ENCODE peak calls at places on chromosomes 13 and 19, in five cellular contexts. C is stomach, F is GM23338, A is Panc1, G is prostate gland. U is an unnamed sample.
A peak's percentile ranks its signal among the peaks of the same experiment; 100 is the strongest.

GRCh38 chr13:100063333-100063732 is 25.6 kb upstream of the PCCA start:
- DNase-seq in A (no peak), G (no peak), C (no peak), F (no peak), U (no peak)

GRCh38 chr19:5903054-5903501 is 512 bp downstream of the NDUFA11 start:
- DNase-seq in F (peak; percentile 46), A (no peak), G (no peak), C (no peak), U (no peak)

GRCh38 chr13:73914119-73914518 is 220.1 kb downstream of the KLF12 start:
- DNase-seq in F (no peak), G (no peak), C (no peak), A (no peak), U (no peak)

GRCh38 chr19:56566904-56567273 is 379 bp upstream of the ZNF470 start:
- DNase-seq in C (peak; percentile 46), A (no peak), F (peak; percentile 46), G (peak; percentile 22), U (peak; percentile 20)

GRCh38 chr19:42250249-42250665 is 4.7 kb downstream of the ERF start:
- DNase-seq in A (no peak), F (no peak), C (no peak), G (no peak), U (no peak)

GRCh38 chr13:33554919-33555791 is 262.8 kb upstream of the RFC3 start:
- DNase-seq in C (no peak), G (no peak), F (peak; percentile 15), A (no peak), U (no peak)

GRCh38 chr13:33367931-33368330 is 82.4 kb upstream of the STARD13 start:
- DNase-seq in G (no peak), A (no peak), C (peak; percentile 58), F (no peak), U (no peak)

GRCh38 chr19:27392027-27392632 is 1820.8 kb downstream of the UQCRFS1 start:
- DNase-seq in F (no peak), G (no peak), A (no peak), C (peak; percentile 21), U (no peak)

GRCh38 chr13:99018418-99019180 is 40.7 kb upstream of the DOCK9 start:
- DNase-seq in F (no peak), G (no peak), A (no peak), C (no peak), U (no peak)

GRCh38 chr13:42883771-42884170 is 102.4 kb downstream of the FAM216B start:
- DNase-seq in C (no peak), G (peak; percentile 39), A (no peak), F (no peak), U (no peak)

GRCh38 chr19:49014870-49015255 is 2.0 kb downstream of the LHB start:
- DNase-seq in A (no peak), C (no peak), G (no peak), F (no peak), U (no peak)

GRCh38 chr19:49016067-49016839 is 638 bp downstream of the LHB start:
- DNase-seq in F (no peak), G (no peak), A (no peak), C (no peak), U (no peak)

GRCh38 chr19:49011194-49011593 is 5.7 kb downstream of the LHB start:
- DNase-seq in F (no peak), C (no peak), A (no peak), G (no peak), U (no peak)

GRCh38 chr19:49017041-49017665 is at the start of gene LHB:
- DNase-seq in F (peak; percentile 63), A (no peak), C (no peak), G (no peak), U (no peak)

GRCh38 chr19:49014123-49014869 is 2.6 kb downstream of the LHB start:
- DNase-seq in G (no peak), A (no peak), C (no peak), F (no peak), U (no peak)
- TF ChIP-seq POLR2AphosphoS5 in G (no peak), A (no peak), C (no peak), F (no peak), U (no peak)

GRCh38 chr19:10679743-10680142 is 21.5 kb upstream of the QTRT1 start:
- DNase-seq in A (no peak), C (no peak), G (no peak), F (no peak), U (no peak)

GRCh38 chr19:10678813-10679212 is 22.4 kb upstream of the QTRT1 start:
- DNase-seq in C (no peak), A (no peak), F (no peak), G (no peak), U (no peak)

GRCh38 chr19:10681658-10682057 is 19.6 kb upstream of the QTRT1 start:
- DNase-seq in F (no peak), A (no peak), C (no peak), G (no peak), U (no peak)

GRCh38 chr19:10680545-10681135 is 20.6 kb upstream of the QTRT1 start:
- DNase-seq in C (no peak), F (no peak), G (no peak), A (no peak), U (no peak)

GRCh38 chr19:10677796-10678195 is 23.4 kb upstream of the QTRT1 start:
- DNase-seq in A (no peak), F (no peak), G (peak; percentile 65), C (peak; percentile 82), U (no peak)
- TF ChIP-seq POLR2AphosphoS5 in A (no peak), F (no peak), G (peak; percentile 63), C (no peak), U (no peak)

DNA sequence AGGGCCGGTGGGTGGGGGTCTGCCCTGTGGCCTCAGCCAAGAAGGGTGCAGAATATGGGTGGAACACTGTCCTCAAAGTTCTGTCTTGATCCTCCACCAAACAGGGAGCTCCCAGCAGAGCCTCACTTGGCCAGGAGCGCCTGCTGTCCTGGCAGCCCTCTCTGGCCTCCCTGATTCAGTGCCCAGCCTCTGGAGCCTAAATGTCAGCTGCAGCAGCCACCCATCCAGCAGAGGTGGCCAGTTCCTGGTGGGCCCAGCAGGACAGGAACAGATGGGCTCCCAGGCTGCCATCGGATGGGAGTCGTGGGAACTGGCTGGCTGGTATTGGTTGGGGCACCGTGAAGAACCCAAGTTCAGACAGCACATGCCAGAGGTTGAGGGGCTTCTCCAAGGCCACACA is 1.8 kb upstream of the USE1 start:
- DNase-seq in A (no peak), F (no peak), G (no peak), C (no peak), U (no peak)
- TF ChIP-seq POLR2AphosphoS5 in A (no peak), F (no peak), G (no peak), C (no peak), U (no peak)

DNA sequence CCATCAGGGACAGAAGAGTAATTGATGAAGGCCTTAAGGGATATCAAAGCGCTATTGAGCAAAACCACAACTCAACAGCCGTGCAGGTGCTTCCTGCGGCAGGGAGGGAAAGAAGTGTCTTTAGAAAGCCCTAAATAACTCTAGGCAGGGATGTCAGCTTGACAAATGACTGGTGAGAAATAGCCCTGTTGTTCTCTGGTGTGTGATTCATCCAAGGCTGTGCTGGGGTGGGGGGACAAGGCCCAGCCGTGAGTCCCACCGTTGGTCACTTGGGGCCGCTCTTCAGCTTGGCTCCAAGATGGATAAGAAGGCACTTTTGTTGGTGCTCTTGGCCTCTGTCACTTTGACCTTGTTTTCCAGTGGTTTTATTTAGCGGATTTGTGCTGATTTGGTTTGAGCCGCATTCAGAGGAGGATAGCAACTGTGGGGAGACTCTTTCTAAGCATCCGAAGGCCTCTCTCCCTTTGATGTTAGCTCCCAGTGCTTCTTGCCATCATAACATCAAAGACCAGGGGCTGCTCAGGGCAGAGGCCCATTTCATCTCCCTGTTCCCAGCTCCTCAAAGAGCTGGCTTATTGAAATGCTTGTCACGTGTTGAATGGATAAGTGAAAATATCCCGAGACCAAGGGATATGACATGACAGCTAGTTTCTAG is 130.3 kb upstream of the SERP2 start:
- DNase-seq in F (peak; percentile 81), A (no peak), C (peak; percentile 35), G (no peak), U (peak; percentile 45)
- TF ChIP-seq POLR2AphosphoS5 in F (no peak), A (no peak), C (no peak), G (no peak), U (peak; percentile 22)